ENCODE peak calls at places on chromosomes 12 and 14, in seven cellular contexts. I, L, T, R, O, M and N are unnamed samples.

GRCh38 chr12:54596526-54596946 is 8.1 kb upstream of the PPP1R1A start:
- DNase-seq in M (peak; percentile 52), R (no peak), L (peak; percentile 84), T (peak; percentile 68), O (peak; percentile 77), I (peak; percentile 60), N (peak; percentile 25)

GRCh38 chr12:100669922-100670321 is 96.4 kb downstream of the GAS2L3 start:
- DNase-seq in M (no peak), R (no peak), O (no peak), L (no peak), T (no peak), I (no peak), N (no peak)

GRCh38 chr12:118840399-118840798 is 140.9 kb upstream of the SRRM4 start:
- DNase-seq in I (no peak), O (no peak), R (no peak), M (no peak), L (no peak), T (no peak), N (no peak)

GRCh38 chr12:65728913-65729793 is 95.1 kb upstream of the HMGA2 start:
- DNase-seq in L (no peak), M (peak; percentile 5), R (no peak), T (peak; percentile 58), I (no peak), O (no peak), N (no peak)

GRCh38 chr12:51171884-51172514 is 936 bp downstream of the TFCP2 start:
- DNase-seq in O (no peak), R (no peak), L (peak; percentile 49), I (peak; percentile 26), M (peak; percentile 48), T (peak; percentile 28), N (peak; percentile 17)

GRCh38 chr12:56520025-56520810 is 1.4 kb upstream of the RBMS2 start:
- DNase-seq in O (no peak), R (no peak), M (peak; percentile 8), L (no peak), T (no peak), I (no peak), N (no peak)

GRCh38 chr12:106078358-106079025 is 60.3 kb downstream of the NUAK1 start:
- DNase-seq in I (peak; percentile 25), O (peak; percentile 82), R (no peak), M (peak; percentile 64), L (no peak), T (peak; percentile 21), N (no peak)

GRCh38 chr12:13405961-13406703 is 209.6 kb downstream of the EMP1 start:
- DNase-seq in T (no peak), R (no peak), L (no peak), I (no peak), O (no peak), M (no peak), N (no peak)

GRCh38 chr12:104215638-104216297 is at the start of gene TXNRD1:
- DNase-seq in R (peak; percentile 91), O (peak; percentile 90), M (peak; percentile 76), L (peak; percentile 93), I (peak; percentile 78), T (peak; percentile 83), N (peak; percentile 78)

GRCh38 chr12:127820846-127821245 is 446.1 kb upstream of the TMEM132C start:
- DNase-seq in T (no peak), R (no peak), L (no peak), M (no peak), I (no peak), O (no peak), N (no peak)

GRCh38 chr12:111446631-111447570 is 41.2 kb downstream of the SH2B3 start:
- DNase-seq in O (peak; percentile 61), R (no peak), T (no peak), L (peak; percentile 43), M (no peak), I (peak; percentile 33), N (no peak)

GRCh38 chr12:26152507-26153102 is 27.8 kb upstream of the BHLHE41 start:
- DNase-seq in L (no peak), M (no peak), O (no peak), I (no peak), R (no peak), T (no peak), N (no peak)

GRCh38 chr14:56460469-56460868 is 119.1 kb upstream of the TMEM260 start:
- DNase-seq in M (no peak), I (no peak), T (no peak), L (no peak), O (no peak), R (no peak), N (no peak)

GRCh38 chr12:121857322-121858246 is 1.1 kb downstream of the HPD start:
- DNase-seq in M (no peak), T (no peak), I (no peak), R (no peak), L (no peak), O (no peak), N (no peak)

GRCh38 chr12:117380083-117380482 is 18.7 kb upstream of the NOS1 start:
- DNase-seq in R (no peak), M (no peak), T (no peak), O (no peak), I (no peak), L (no peak), N (no peak)

GRCh38 chr12:47408171-47408871 is 297.5 kb downstream of the RPAP3 start:
- DNase-seq in L (peak; percentile 74), T (peak; percentile 82), O (no peak), R (peak; percentile 48), I (no peak), M (no peak), N (no peak)
- TF ChIP-seq CTCF in L (no peak), T (peak; percentile 59), O (no peak), R (peak; percentile 65), I (no peak), M (peak; percentile 12), N (no peak)

DNA sequence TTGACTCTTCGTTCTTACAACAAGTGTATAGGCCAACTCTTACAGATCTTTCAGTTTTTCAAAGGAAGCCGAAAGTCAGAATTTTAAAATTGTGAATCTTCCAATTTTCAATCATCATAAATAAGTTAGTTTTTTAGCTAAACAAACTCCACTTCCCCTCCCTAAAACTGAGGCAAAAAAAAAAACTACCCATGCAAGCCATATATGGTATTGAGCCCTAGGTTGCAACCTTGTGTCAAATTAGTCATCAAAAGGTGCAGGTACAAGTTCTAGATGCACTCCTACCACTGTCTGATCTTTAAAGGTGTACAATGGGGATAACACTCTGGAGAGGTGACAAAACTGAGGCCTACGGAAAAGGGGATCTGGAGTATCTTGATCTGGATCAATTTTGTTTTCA is 97.9 kb downstream of the PAWR start:
- DNase-seq in I (no peak), O (no peak), M (no peak), L (no peak), T (no peak), R (no peak), N (no peak)
- TF ChIP-seq CTCF in I (no peak), O (no peak), M (no peak), L (no peak), T (no peak), R (no peak), N (no peak)

DNA sequence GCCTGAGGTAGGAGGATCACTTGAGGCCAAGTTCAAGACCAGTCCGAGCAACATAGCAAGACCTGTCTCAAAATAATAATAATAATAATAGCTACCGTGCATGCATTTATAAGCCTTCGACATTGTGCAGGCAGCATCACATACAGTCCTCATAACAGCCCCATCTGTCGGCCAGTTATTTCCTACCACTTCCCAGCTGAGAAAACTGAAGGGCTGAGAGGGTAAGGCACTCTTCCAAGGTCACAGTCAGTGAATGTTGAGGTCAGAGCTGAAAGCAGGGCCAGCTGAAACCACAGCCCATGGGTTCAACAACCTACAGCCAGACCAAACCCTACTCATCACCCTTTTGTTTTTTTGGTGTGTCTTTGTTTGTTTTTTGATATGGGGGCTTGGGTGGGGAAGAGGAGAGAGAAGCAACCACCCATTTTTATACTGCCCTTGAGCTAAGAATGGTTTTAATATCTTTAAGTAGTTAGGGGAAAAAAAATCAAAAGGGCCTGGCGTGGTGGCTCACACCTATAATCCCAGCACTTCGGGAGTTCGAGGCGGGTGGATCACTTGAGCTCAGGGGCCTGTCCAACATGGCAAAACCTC is 16.8 kb upstream of the ITPK1 start:
- DNase-seq in T (peak; percentile 50), L (peak; percentile 76), I (peak; percentile 53), M (peak; percentile 22), R (no peak), O (no peak), N (no peak)
- TF ChIP-seq CTCF in T (peak; percentile 44), L (peak; percentile 3), I (peak; percentile 28), M (peak; percentile 38), R (peak; percentile 66), O (no peak), N (peak; percentile 36)

DNA sequence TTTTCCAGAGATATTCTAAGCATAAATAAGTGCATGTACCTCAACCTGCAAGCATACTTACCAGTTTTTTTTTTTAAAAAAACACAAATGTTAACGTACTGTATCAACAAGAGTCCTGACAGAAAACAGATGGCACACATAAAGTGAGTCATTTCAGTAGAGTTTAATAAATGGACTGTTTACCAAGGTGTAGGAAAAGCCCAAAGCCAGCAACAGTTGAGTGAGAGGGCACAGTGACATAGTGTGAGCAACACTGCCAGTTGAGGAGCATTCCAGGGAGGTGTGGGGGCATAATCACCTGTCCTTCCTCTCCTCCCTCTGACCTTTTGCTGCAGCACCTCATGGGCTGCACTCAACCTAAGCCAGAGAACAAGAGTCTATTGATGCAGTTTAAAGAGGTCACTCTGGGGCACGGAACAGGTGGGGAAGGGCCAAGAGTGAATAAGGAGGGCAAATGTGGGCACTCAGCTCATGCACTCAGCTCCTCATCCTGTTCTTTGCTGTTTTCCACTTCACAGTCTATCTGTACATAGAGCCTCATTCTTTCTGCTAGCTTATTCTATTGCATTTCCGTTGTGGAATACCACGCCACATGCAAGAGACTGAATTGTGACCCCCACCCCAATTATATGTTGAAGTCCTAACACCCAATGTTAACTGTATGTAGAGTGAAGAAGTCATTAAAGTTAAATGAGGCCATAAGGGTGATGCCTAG is 29.3 kb downstream of the DHRS2 start:
- DNase-seq in T (no peak), I (no peak), O (no peak), R (no peak), M (no peak), L (no peak), N (no peak)
- TF ChIP-seq CTCF in T (no peak), I (no peak), O (no peak), R (no peak), M (no peak), L (no peak), N (no peak)